ENCODE peak calls at places on chromosomes 5 and 9, in nine cellular contexts. Y is uterus, G is Peyer's patch, Q is transverse colon, J is lower leg skin, W is stomach, T is K562, K is IMR-90, L is A549. A is an unnamed sample.

GRCh38 chr5:131671409-131671808 is 36.4 kb upstream of the RAPGEF6 start:
- DNase-seq in L (no peak), G (no peak), J (no peak), W (no peak), Q (no peak), K (no peak), T (no peak), Y (no peak), A (no peak)

GRCh38 chr5:80937591-80937990 is 22.6 kb upstream of the RASGRF2 start:
- DNase-seq in K (peak), T (no peak), G (no peak), Y (no peak), J (no peak), L (peak), W (no peak), Q (no peak), A (no peak)

GRCh38 chr9:113219186-113219936 is 1.7 kb downstream of the FKBP15 start:
- DNase-seq in J (no peak), L (no peak), W (no peak), K (no peak), Q (no peak), G (no peak), T (no peak), Y (no peak), A (no peak)

GRCh38 chr5:76546497-76547102 is 76.6 kb downstream of the F2RL2 start:
- DNase-seq in J (no peak), W (no peak), Y (no peak), T (no peak), L (no peak), Q (no peak), K (no peak), G (no peak), A (no peak)

GRCh38 chr5:71972777-71973473 is 134.3 kb upstream of the MAP1B start:
- DNase-seq in K (no peak), W (no peak), G (no peak), T (no peak), Q (no peak), Y (no peak), L (no peak), J (no peak), A (no peak)

GRCh38 chr9:133027134-133027533 is 3.7 kb upstream of the GTF3C5 start:
- DNase-seq in J (no peak), K (no peak), L (no peak), Q (no peak), W (no peak), G (no peak), T (no peak), Y (no peak), A (peak)

GRCh38 chr9:93712896-93713295 is 136.5 kb downstream of the PHF2 start:
- DNase-seq in T (no peak), L (no peak), G (no peak), W (no peak), Q (no peak), K (no peak), Y (no peak), J (no peak), A (no peak)

GRCh38 chr5:174571662-174572397 is 152.6 kb upstream of the MSX2 start:
- DNase-seq in G (peak), Q (peak), T (no peak), Y (peak), L (peak), K (peak), J (peak), W (peak), A (peak)

GRCh38 chr9:107612136-107612535 is 122.6 kb upstream of the KLF4 start:
- DNase-seq in W (peak), T (no peak), Q (no peak), G (peak), L (no peak), Y (peak), K (no peak), J (peak), A (peak)

GRCh38 chr5:117803533-117803932 is 1184.8 kb downstream of the DTWD2 start:
- DNase-seq in G (no peak), Q (no peak), L (no peak), J (no peak), T (no peak), Y (no peak), W (no peak), K (peak), A (no peak)

GRCh38 chr9:88494983-88495721 is 39.8 kb upstream of the NXNL2 start:
- DNase-seq in K (no peak), T (no peak), G (no peak), Y (no peak), J (no peak), L (no peak), Q (no peak), W (no peak), A (no peak)

GRCh38 chr5:142841511-142842255 is 71.5 kb downstream of the ARHGAP26 start:
- DNase-seq in T (no peak), K (peak), J (no peak), Y (peak), G (no peak), Q (no peak), W (no peak), L (peak), A (no peak)

GRCh38 chr5:176650354-176650884 is 3.1 kb downstream of the TSPAN17 start:
- DNase-seq in K (no peak), Y (no peak), G (no peak), L (no peak), J (no peak), W (no peak), T (peak), Q (no peak), A (no peak)

GRCh38 chr9:131839281-131840084 is 99.6 kb upstream of the RAPGEF1 start:
- DNase-seq in G (peak), W (no peak), Y (no peak), J (no peak), K (peak), Q (peak), T (peak), L (no peak), A (no peak)

GRCh38 chr9:105693435-105694275 is 686 bp upstream of the TMEM38B start:
- DNase-seq in T (no peak), G (no peak), L (no peak), J (no peak), W (no peak), Q (no peak), Y (no peak), K (peak), A (no peak)

GRCh38 chr5:26329562-26330189 is 708.7 kb downstream of the CDH9 start:
- DNase-seq in Q (no peak), T (no peak), K (no peak), L (peak), Y (no peak), G (no peak), W (no peak), J (no peak), A (no peak)

GRCh38 chr5:73938280-73938937 is 312.4 kb downstream of the ARHGEF28 start:
- DNase-seq in W (no peak), J (no peak), Q (no peak), Y (no peak), G (no peak), L (peak), K (peak), T (no peak), A (no peak)

GRCh38 chr5:77355751-77356150 is 136.4 kb downstream of the WDR41 start:
- DNase-seq in L (no peak), T (no peak), Y (no peak), W (no peak), G (no peak), J (no peak), Q (no peak), K (no peak), A (no peak)

GRCh38 chr5:78547171-78547570 is 101.4 kb downstream of the LHFPL2 start:
- DNase-seq in L (no peak), W (no peak), Y (no peak), Q (no peak), T (no peak), J (no peak), G (no peak), K (peak), A (no peak)

GRCh38 chr5:140251527-140251973 is 51.4 kb downstream of the PFDN1 start:
- DNase-seq in Y (no peak), W (no peak), Q (no peak), T (no peak), L (peak), K (peak), J (no peak), G (no peak), A (peak)

GRCh38 chr5:124453221-124454032 is 293.0 kb downstream of the ZNF608 start:
- DNase-seq in K (peak), L (no peak), G (no peak), W (no peak), T (no peak), Q (no peak), Y (no peak), J (no peak), A (no peak)

GRCh38 chr5:178353461-178353860 is 120.9 kb upstream of the PHYKPL start:
- DNase-seq in Q (no peak), J (no peak), W (no peak), G (no peak), K (no peak), Y (no peak), T (no peak), L (no peak), A (no peak)

GRCh38 chr5:148421661-148422060 is 37.9 kb downstream of the FBXO38 start:
- DNase-seq in Y (no peak), G (no peak), W (no peak), Q (no peak), K (no peak), J (no peak), T (no peak), L (no peak), A (no peak)

GRCh38 chr5:96248152-96248551 is 184.9 kb downstream of the PCSK1 start:
- DNase-seq in J (no peak), Q (no peak), G (no peak), T (no peak), Y (no peak), K (no peak), L (no peak), W (no peak), A (no peak)

GRCh38 chr9:69984831-69985230 is 58.8 kb upstream of the MAMDC2 start:
- DNase-seq in K (no peak), G (no peak), T (no peak), L (no peak), J (no peak), Y (no peak), Q (no peak), W (no peak), A (no peak)

GRCh38 chr5:108560581-108560980 is 178.7 kb upstream of the FBXL17 start:
- DNase-seq in L (no peak), G (no peak), W (no peak), J (peak), Q (no peak), K (peak), Y (no peak), T (no peak), A (no peak)

GRCh38 chr5:32612134-32612888 is 27.0 kb downstream of the SUB1 start:
- DNase-seq in J (no peak), Y (no peak), L (no peak), Q (peak), T (no peak), W (no peak), G (no peak), K (peak), A (no peak)

GRCh38 chr9:134136117-134136996 is 475 bp downstream of the WDR5 start:
- DNase-seq in Y (peak), Q (peak), W (no peak), T (peak), K (peak), L (no peak), G (peak), J (no peak), A (no peak)

GRCh38 chr5:155004138-155004744 is 9.3 kb upstream of the KIF4B start:
- DNase-seq in Y (no peak), K (no peak), L (peak), T (no peak), G (peak), Q (peak), W (peak), J (no peak), A (no peak)

GRCh38 chr5:122327110-122327509 is 15.1 kb downstream of the SNCAIP start:
- DNase-seq in Q (no peak), Y (no peak), T (no peak), W (no peak), L (no peak), G (no peak), J (no peak), K (no peak), A (no peak)

GRCh38 chr5:157109744-157110143 is 900 bp upstream of the HAVCR2 start:
- DNase-seq in Q (no peak), T (no peak), Y (no peak), G (peak), K (no peak), W (no peak), L (no peak), J (no peak), A (no peak)

GRCh38 chr5:35228304-35228703 is 2.0 kb downstream of the PRLR start:
- DNase-seq in J (no peak), L (no peak), T (no peak), G (no peak), Y (no peak), K (no peak), Q (no peak), W (no peak), A (no peak)

GRCh38 chr9:83047839-83048775 is 14.8 kb downstream of the RASEF start:
- DNase-seq in Y (peak), J (no peak), G (peak), W (peak), L (peak), T (no peak), Q (peak), K (peak), A (no peak)

GRCh38 chr5:173866249-173867172 is 21.6 kb upstream of the CPEB4 start:
- DNase-seq in Y (no peak), W (no peak), G (no peak), K (no peak), L (no peak), J (no peak), T (peak), Q (no peak), A (no peak)

GRCh38 chr9:108786756-108787663 is 68.8 kb downstream of the ACTL7B start:
- DNase-seq in K (peak), G (no peak), T (no peak), J (peak), W (no peak), L (peak), Y (no peak), Q (no peak), A (no peak)

GRCh38 chr9:37336150-37336549 is 86.3 kb upstream of the GRHPR start:
- DNase-seq in L (no peak), Q (no peak), G (no peak), T (no peak), Y (no peak), K (no peak), J (no peak), W (no peak), A (no peak)

GRCh38 chr5:149317281-149318048 is 27.8 kb upstream of the GRPEL2 start:
- DNase-seq in G (peak), Q (peak), W (peak), K (peak), T (peak), Y (peak), L (peak), J (no peak), A (no peak)

GRCh38 chr9:129550199-129550839 is 70.6 kb downstream of the C9orf50 start:
- DNase-seq in Y (peak), Q (peak), L (peak), W (peak), K (peak), J (no peak), G (peak), T (no peak), A (no peak)
- TF ChIP-seq POLR2A in Y (no peak), Q (no peak), L (peak), W (no peak), K (no peak), J (no peak), G (no peak), T (no peak), A (no peak)

GRCh38 chr5:135391869-135392255 is 7.2 kb downstream of the MACROH2A1 start:
- DNase-seq in Q (no peak), W (no peak), G (peak), T (no peak), Y (no peak), K (no peak), J (peak), L (no peak), A (no peak)

GRCh38 chr5:135394095-135394494 is 4.9 kb downstream of the MACROH2A1 start:
- DNase-seq in J (no peak), Q (no peak), Y (no peak), G (no peak), W (no peak), T (peak), L (no peak), K (no peak), A (no peak)

GRCh38 chr5:135392256-135392655 is 6.8 kb downstream of the MACROH2A1 start:
- DNase-seq in L (no peak), Y (no peak), Q (no peak), W (no peak), T (no peak), G (no peak), J (no peak), K (peak), A (no peak)

GRCh38 chr5:135393691-135394090 is 5.3 kb downstream of the MACROH2A1 start:
- DNase-seq in K (peak), W (no peak), L (no peak), Q (no peak), T (peak), Y (no peak), G (no peak), J (no peak), A (no peak)

DNA sequence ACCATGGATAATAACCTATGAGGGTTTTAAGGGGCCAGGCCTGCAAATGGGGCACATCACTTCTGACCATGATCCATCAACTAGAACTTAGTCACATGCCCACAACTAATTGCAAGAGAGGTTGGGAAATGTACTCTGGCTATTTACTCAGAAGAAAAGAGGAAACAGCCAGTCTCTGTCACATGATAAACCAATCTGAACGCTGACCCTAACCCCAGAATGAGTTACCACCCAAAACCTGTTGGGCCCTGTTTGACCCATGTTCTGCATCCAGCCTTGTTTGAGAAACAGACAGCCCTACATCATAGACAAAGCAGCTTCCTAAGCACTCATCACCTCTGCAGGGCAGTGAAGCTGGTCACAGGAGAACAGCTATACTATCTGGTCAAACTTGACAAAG is 5.8 kb downstream of the MACROH2A1 start:
- DNase-seq in Q (no peak), G (no peak), W (no peak), Y (no peak), L (no peak), K (no peak), J (no peak), T (peak), A (no peak)
- TF ChIP-seq POLR2A in Q (no peak), G (no peak), W (no peak), Y (no peak), L (no peak), K (no peak), J (no peak), T (no peak), A (no peak)

GRCh38 chr9:136862849-136863622 is 3.1 kb downstream of the EDF1 start:
- DNase-seq in T (no peak), W (no peak), K (no peak), Q (peak), L (no peak), Y (no peak), J (no peak), G (no peak), A (peak)

GRCh38 chr9:136861874-136862457 is 4.1 kb downstream of the EDF1 start:
- DNase-seq in T (no peak), L (no peak), Y (no peak), K (no peak), J (no peak), G (no peak), Q (peak), W (no peak), A (no peak)

GRCh38 chr9:136860529-136860928 is 5.6 kb downstream of the EDF1 start:
- DNase-seq in G (peak), W (no peak), J (no peak), Y (no peak), Q (peak), L (no peak), K (no peak), T (no peak), A (no peak)

GRCh38 chr9:136859821-136860269 is 6.3 kb downstream of the EDF1 start:
- DNase-seq in L (no peak), W (no peak), T (no peak), G (peak), Y (no peak), Q (peak), J (no peak), K (no peak), A (peak)

GRCh38 chr9:136860933-136861873 is 4.9 kb downstream of the EDF1 start:
- DNase-seq in L (no peak), W (no peak), T (no peak), J (peak), G (no peak), Q (peak), Y (no peak), K (no peak), A (peak)
- TF ChIP-seq POLR2A in L (no peak), W (no peak), T (no peak), J (no peak), G (no peak), Q (no peak), Y (no peak), K (no peak), A (no peak)

DNA sequence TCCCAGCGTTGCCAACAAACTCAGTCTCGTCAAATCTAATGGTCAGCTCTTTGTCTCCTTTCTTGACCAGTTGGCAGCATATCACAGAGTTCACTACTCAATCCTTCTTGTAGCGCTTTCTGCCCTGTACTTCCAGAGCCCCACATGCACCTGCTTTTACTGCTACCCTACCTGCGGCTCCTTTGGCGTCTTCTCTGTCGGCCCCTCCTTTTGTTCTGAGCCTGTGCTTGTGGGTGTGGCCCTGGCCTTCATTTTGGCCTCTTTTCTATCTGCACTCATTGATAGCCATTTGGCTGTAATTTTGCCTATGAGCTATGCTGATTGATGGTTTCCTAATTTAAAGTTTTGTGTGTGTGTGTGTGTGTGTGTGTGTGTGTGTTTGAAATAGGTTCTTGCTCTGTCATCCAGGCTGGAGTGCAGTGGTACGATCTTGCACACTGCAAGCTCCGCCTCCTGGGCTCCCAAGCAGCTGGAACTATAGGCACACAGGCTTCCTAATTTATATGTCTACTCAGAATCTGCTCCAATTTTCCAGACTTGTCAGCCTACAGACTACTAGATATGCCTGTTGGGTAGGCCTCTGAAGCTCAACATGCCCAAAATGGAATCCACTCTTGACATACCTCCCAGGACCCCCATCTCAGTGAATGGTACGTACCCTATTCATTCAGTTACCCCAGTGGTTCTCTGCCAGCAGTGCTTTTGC is 32.3 kb downstream of the ARPC5L start:
- DNase-seq in L (no peak), Q (no peak), W (no peak), J (no peak), T (no peak), Y (no peak), K (no peak), G (no peak), A (no peak)
- TF ChIP-seq POLR2A in L (no peak), Q (no peak), W (no peak), J (no peak), T (no peak), Y (no peak), K (no peak), G (no peak), A (no peak)

DNA sequence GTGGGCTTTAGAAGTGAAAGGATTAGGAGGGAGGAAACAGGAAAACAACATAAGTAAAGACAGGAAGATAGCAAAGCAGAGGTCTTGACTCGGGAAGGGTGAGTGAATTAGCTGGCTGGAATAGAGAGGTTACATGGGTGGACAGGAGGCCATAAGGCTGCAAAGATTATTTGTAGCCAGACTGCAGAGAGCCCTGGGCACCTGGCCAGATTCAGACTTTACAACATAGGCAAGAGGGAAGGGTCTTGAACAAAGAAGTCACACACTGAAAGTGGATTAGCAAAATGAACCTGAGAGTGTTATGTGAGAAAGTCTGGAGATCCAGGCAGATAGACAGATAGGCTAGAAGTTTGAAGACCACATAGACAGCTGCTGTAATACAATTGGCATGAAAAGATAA is 29.7 kb upstream of the CER1 start:
- DNase-seq in J (no peak), Y (no peak), G (no peak), L (no peak), W (no peak), Q (no peak), T (no peak), K (no peak), A (no peak)
- TF ChIP-seq POLR2A in J (no peak), Y (no peak), G (no peak), L (no peak), W (no peak), Q (no peak), T (no peak), K (no peak), A (no peak)